ENCODE peak calls at places on chromosomes 11 and 22, in four cellular contexts. One of them, this sample, is unnamed.

GRCh38 chr11:123438191-123438627 is 8.1 kb downstream of the GRAMD1B start:
- DNase-seq in HFF-Myc: no peak
- DNase-seq in adrenal gland: no peak
- DNase-seq in fibroblast of mammary gland: no peak
- DNase-seq in this sample: no peak

GRCh38 chr11:24249921-24250320 is 246.9 kb upstream of the LUZP2 start:
- DNase-seq in HFF-Myc: no peak
- DNase-seq in adrenal gland: no peak
- DNase-seq in fibroblast of mammary gland: no peak
- DNase-seq in this sample: no peak

GRCh38 chr11:127275771-127276170 is 275.2 kb upstream of the KIRREL3 start:
- DNase-seq in HFF-Myc: no peak
- DNase-seq in adrenal gland: no peak
- DNase-seq in fibroblast of mammary gland: no peak
- DNase-seq in this sample: no peak

GRCh38 chr11:15859411-15859810 is 496.9 kb downstream of the SOX6 start:
- DNase-seq in HFF-Myc: no peak
- DNase-seq in adrenal gland: no peak
- DNase-seq in fibroblast of mammary gland: no peak
- DNase-seq in this sample: no peak

GRCh38 chr22:44671742-44672141 is 30.3 kb upstream of the PRR5 start:
- DNase-seq in HFF-Myc: no peak
- DNase-seq in adrenal gland: no peak
- DNase-seq in fibroblast of mammary gland: peak; percentile 57
- DNase-seq in this sample: peak; percentile 86

GRCh38 chr11:7278314-7278917 is 26.7 kb downstream of the SYT9 start:
- DNase-seq in HFF-Myc: peak; percentile 12
- DNase-seq in adrenal gland: peak; percentile 19
- DNase-seq in fibroblast of mammary gland: peak; percentile 44
- DNase-seq in this sample: peak; percentile 69

GRCh38 chr22:22936190-22936914 is 48.7 kb downstream of the IGLL5 start:
- DNase-seq in HFF-Myc: no peak
- DNase-seq in adrenal gland: no peak
- DNase-seq in fibroblast of mammary gland: no peak
- DNase-seq in this sample: no peak

GRCh38 chr11:12684821-12685220 is 10.6 kb downstream of the TEAD1 start:
- DNase-seq in HFF-Myc: no peak
- DNase-seq in adrenal gland: no peak
- DNase-seq in fibroblast of mammary gland: no peak
- DNase-seq in this sample: no peak

GRCh38 chr11:124800226-124800929 is at the start of gene MSANTD2:
- DNase-seq in HFF-Myc: peak; percentile 19
- DNase-seq in adrenal gland: peak; percentile 78
- DNase-seq in fibroblast of mammary gland: peak; percentile 63
- DNase-seq in this sample: peak; percentile 80

GRCh38 chr11:75272821-75273301 is 32.3 kb downstream of the TPBGL start:
- DNase-seq in HFF-Myc: no peak
- DNase-seq in adrenal gland: no peak
- DNase-seq in fibroblast of mammary gland: no peak
- DNase-seq in this sample: no peak

GRCh38 chr11:83063073-83063754 is 8.5 kb downstream of the RAB30 start:
- DNase-seq in HFF-Myc: no peak
- DNase-seq in adrenal gland: peak; percentile 43
- DNase-seq in fibroblast of mammary gland: peak; percentile 66
- DNase-seq in this sample: peak; percentile 62
- H3K4me3 ChIP-seq in HFF-Myc: no peak overlapping the region
- H3K4me3 ChIP-seq in adrenal gland: no peak overlapping the region
- H3K4me3 ChIP-seq in fibroblast of mammary gland: no peak overlapping the region
- H3K4me3 ChIP-seq in this sample: no peak overlapping the region

DNA sequence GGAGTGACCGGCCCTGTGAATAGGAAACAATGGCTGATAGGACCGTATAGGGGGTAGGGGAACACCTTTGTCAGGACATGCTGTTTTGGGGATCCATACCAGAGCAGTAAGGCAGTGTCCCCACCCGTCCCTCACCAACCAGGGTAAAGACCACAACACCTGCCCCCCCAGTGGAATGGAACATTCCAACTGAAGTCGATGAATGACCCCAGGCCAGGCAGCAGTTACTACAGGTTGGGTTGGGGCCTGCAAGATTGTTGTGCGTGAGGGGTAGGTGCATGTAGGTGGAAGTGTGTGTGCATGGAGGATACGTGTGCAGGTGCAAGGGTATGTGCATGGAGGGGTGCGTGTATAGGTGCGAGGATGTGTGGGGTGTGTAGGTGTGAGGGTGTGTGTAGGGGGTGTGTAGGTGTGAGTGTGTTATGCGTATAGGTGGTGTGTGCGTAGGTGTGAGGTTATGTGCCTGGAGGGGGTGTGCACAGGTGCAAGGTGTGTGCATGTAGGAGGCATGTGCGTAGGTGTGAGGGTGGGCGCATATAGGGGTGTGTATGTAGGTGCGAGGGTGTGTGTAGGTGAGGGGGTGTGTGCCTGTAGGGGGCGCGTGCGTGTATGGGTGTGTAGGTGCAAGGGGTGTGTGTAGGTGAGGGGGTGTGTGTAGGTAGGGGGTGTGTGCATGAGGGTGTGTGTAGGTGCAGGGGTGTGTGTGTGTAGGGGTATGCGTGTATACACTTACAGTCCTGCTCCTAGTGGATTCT is 32.9 kb downstream of the PISD start:
- DNase-seq in HFF-Myc: no peak
- DNase-seq in adrenal gland: no peak
- DNase-seq in fibroblast of mammary gland: no peak
- DNase-seq in this sample: no peak
- TF ChIP-seq CTCF in HFF-Myc: peak; percentile 3
- TF ChIP-seq CTCF in adrenal gland: no peak
- TF ChIP-seq CTCF in fibroblast of mammary gland: no peak
- TF ChIP-seq CTCF in this sample: no peak

DNA sequence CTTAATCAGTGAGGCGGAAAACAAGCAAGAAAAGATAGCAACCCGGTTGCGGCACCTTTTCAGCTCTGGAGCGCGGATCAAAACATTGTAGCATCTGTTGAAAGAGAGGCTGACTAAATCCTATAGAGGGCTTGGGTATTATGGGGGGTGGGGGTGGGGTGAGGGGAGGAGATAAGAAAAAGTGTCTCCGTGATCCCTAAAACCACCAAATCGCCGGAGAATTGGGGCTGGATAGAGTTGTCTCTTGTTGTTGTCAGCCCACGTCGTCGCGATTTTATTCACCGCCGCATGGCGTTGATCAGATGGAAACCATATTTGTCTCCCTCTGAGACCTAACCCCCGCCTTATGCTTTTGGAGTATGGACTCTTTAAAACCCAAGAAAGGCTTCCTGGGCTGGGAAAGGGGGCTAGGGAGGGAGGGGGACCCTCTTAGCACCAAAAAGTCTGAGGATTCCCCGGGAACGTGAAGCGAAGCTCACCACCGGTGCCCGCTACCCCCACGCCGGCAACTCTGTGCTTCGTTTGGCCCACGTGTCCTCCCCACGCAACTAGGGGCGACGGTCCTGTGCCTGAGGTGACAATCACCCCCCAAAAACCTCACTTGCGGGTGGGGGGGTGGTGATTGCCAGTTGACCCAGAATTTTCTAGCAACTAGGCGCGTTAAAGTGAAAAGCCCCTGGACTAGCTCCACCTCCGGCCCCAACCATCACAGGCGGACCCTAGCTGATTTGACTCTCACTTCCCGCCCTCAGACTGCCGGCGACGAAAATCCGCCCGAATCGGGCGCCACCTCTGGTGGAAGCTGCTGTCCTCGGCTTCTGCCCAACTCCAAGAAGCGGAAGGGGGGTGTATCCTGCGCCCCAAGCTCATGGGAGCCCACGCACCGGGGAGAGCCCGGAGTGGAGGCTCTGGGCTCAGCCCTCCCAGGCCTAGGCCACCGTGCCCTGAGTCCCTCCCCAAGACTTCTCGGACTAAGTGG is 12.8 kb downstream of the PAX6 start:
- DNase-seq in HFF-Myc: no peak
- DNase-seq in adrenal gland: no peak
- DNase-seq in fibroblast of mammary gland: no peak
- DNase-seq in this sample: no peak
- H3K4me3 ChIP-seq in HFF-Myc: no peak overlapping the region
- H3K4me3 ChIP-seq in adrenal gland: no peak overlapping the region
- H3K4me3 ChIP-seq in fibroblast of mammary gland: no peak overlapping the region
- H3K4me3 ChIP-seq in this sample: no peak overlapping the region

GRCh38 chr22:19090183-19090582 is 32.0 kb downstream of the DGCR2 start:
- DNase-seq in HFF-Myc: no peak
- DNase-seq in adrenal gland: no peak
- DNase-seq in fibroblast of mammary gland: no peak
- DNase-seq in this sample: no peak

GRCh38 chr22:19092725-19093124 is 29.5 kb downstream of the DGCR2 start:
- DNase-seq in HFF-Myc: no peak
- DNase-seq in adrenal gland: no peak
- DNase-seq in fibroblast of mammary gland: no peak
- DNase-seq in this sample: no peak

GRCh38 chr22:19088866-19089595 is 33.2 kb downstream of the DGCR2 start:
- DNase-seq in HFF-Myc: no peak
- DNase-seq in adrenal gland: no peak
- DNase-seq in fibroblast of mammary gland: no peak
- DNase-seq in this sample: no peak

GRCh38 chr22:19086944-19087343 is 35.3 kb downstream of the DGCR2 start:
- DNase-seq in HFF-Myc: no peak
- DNase-seq in adrenal gland: no peak
- DNase-seq in fibroblast of mammary gland: peak; percentile 68
- DNase-seq in this sample: peak; percentile 64

DNA sequence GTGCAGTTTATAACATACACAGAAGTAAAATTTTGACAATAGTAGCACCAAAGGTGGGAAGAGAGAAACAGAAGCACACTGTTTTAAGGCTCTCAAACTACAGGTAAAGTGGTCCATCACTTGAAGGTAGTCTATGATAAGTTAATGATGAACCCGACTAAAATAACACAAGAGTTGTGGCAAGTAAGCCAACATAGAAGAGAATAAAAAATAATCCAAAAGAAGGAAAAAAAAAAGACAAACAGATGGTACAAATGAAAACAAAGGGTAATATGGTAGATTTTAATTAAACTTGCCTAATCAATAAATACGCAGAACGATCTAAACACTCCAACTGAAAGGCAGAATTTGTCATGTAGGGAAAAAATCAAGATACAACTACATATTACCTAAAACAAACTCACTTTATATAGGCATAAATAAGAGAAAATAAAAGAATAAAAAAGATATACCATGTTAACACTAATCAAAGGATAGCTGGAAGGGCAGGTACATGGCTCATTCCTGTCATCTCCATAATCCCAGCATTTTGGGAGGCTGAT is 31.6 kb downstream of the DGCR2 start:
- DNase-seq in HFF-Myc: no peak
- DNase-seq in adrenal gland: no peak
- DNase-seq in fibroblast of mammary gland: no peak
- DNase-seq in this sample: no peak
- TF ChIP-seq CTCF in HFF-Myc: no peak
- TF ChIP-seq CTCF in adrenal gland: no peak
- TF ChIP-seq CTCF in fibroblast of mammary gland: no peak
- TF ChIP-seq CTCF in this sample: no peak

DNA sequence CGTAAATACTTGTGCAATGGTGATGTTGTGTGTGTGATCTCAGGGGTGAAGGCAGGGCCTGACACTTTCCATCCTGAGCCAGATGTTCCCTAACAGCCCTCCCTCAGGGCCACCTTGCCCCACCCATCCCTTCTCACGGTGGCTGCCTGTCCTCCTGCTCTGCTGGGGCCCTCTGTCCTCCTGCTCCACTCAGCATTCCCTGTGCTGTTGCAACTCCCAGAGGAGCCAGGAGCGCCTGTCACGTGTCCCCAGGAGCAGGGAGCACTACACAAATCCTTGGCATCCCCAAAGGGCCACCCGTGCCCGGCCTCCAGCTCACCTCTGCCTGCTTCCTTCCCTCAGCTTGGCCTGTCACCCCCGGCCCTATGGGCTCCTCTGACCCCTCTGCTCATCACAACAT is 10.2 kb upstream of the CSNK1E start:
- DNase-seq in HFF-Myc: no peak
- DNase-seq in adrenal gland: no peak
- DNase-seq in fibroblast of mammary gland: no peak
- DNase-seq in this sample: no peak
- H3K4me3 ChIP-seq in HFF-Myc: no peak overlapping the region
- H3K4me3 ChIP-seq in adrenal gland: no peak overlapping the region
- H3K4me3 ChIP-seq in fibroblast of mammary gland: no peak overlapping the region
- H3K4me3 ChIP-seq in this sample: no peak overlapping the region